ENCODE peak calls at places on chromosome 7, in ten cellular contexts. T is hepatocyte; J is M059J; N is stomach; V is stimulated activated CD8-positive, alpha-beta memory T cell treated with anti-CD3 and anti-CD28 coated beads, Interleukin-15, amount 100 ng/mL, for 24 hours; X is thoracic aorta; M is renal cortical epithelial cell; Z is T-helper 2 cell; H is ACHN; P is lower leg skin. Y is an unnamed sample.

GRCh38 chr7:84237533-84238173 is 43.1 kb upstream of the SEMA3A start:
- DNase-seq in T (no peak), J (peak; percentile 88), N (no peak), V (no peak), X (no peak), M (peak; percentile 84), Z (no peak), H (peak; percentile 25), P (no peak), Y (peak; percentile 87)

GRCh38 chr7:140646931-140647647 is 6.5 kb upstream of the DENND2A start:
- DNase-seq in T (peak; percentile 57), J (peak; percentile 73), N (no peak), V (no peak), X (no peak), M (peak; percentile 48), Z (no peak), H (peak; percentile 83), P (no peak), Y (peak; percentile 56)

GRCh38 chr7:122013070-122013469 is 131.0 kb downstream of the AASS start:
- DNase-seq in T (no peak), J (no peak), N (no peak), V (no peak), X (no peak), M (no peak), Z (no peak), H (no peak), P (no peak), Y (no peak)

GRCh38 chr7:106243893-106244292 is 40.9 kb downstream of the NAMPT start:
- DNase-seq in T (no peak), J (peak; percentile 76), N (no peak), V (no peak), X (no peak), M (no peak), Z (no peak), H (no peak), P (no peak), Y (peak; percentile 27)

GRCh38 chr7:149871576-149871975 is 2.2 kb upstream of the ATP6V0E2 start:
- DNase-seq in T (no peak), J (no peak), N (no peak), V (no peak), X (no peak), M (no peak), Z (no peak), H (no peak), P (peak; percentile 11), Y (no peak)

GRCh38 chr7:158357106-158357897 is 230.3 kb downstream of the PTPRN2 start:
- DNase-seq in T (no peak), J (no peak), N (no peak), V (no peak), X (no peak), M (no peak), Z (no peak), H (no peak), P (no peak), Y (no peak)

GRCh38 chr7:143171697-143172096 is 11.5 kb upstream of the TAS2R39 start:
- DNase-seq in T (no peak), J (no peak), N (no peak), V (no peak), X (no peak), M (peak; percentile 26), Z (no peak), H (peak; percentile 12), P (no peak), Y (peak; percentile 13)

GRCh38 chr7:94547128-94547527 is 37.5 kb downstream of the CASD1 start:
- DNase-seq in T (no peak), J (no peak), N (no peak), V (no peak), X (no peak), M (peak; percentile 23), Z (no peak), H (no peak), P (no peak), Y (no peak)

GRCh38 chr7:22001345-22002004 is 55.8 kb upstream of the CDCA7L start:
- DNase-seq in T (peak; percentile 58), J (peak; percentile 73), N (no peak), V (no peak), X (no peak), M (peak; percentile 68), Z (no peak), H (peak; percentile 76), P (no peak), Y (peak; percentile 73)

GRCh38 chr7:3109516-3109915 is 65.8 kb upstream of the CARD11 start:
- DNase-seq in T (no peak), J (no peak), N (no peak), V (no peak), X (no peak), M (no peak), Z (no peak), H (no peak), P (no peak), Y (no peak)

GRCh38 chr7:143042821-143043271 is 9.3 kb upstream of the OR6V1 start:
- DNase-seq in T (peak; percentile 58), J (no peak), N (no peak), V (no peak), X (no peak), M (no peak), Z (no peak), H (no peak), P (no peak), Y (no peak)

GRCh38 chr7:106504620-106505019 is 156.3 kb downstream of the CCDC71L start:
- DNase-seq in T (no peak), J (peak; percentile 46), N (no peak), V (no peak), X (no peak), M (peak; percentile 11), Z (no peak), H (no peak), P (no peak), Y (no peak)

GRCh38 chr7:3446786-3447185 is 145.7 kb downstream of the SDK1 start:
- DNase-seq in T (no peak), J (no peak), N (no peak), V (no peak), X (no peak), M (no peak), Z (no peak), H (no peak), P (no peak), Y (peak; percentile 16)

GRCh38 chr7:131284702-131285419 is 42.8 kb upstream of the MKLN1 start:
- DNase-seq in T (peak; percentile 17), J (peak; percentile 64), N (peak; percentile 43), V (no peak), X (peak; percentile 47), M (peak; percentile 89), Z (no peak), H (no peak), P (peak; percentile 83), Y (no peak)

GRCh38 chr7:100803398-100804161 is 23.7 kb downstream of the EPHB4 start:
- DNase-seq in T (peak; percentile 90), J (peak; percentile 93), N (peak; percentile 83), V (no peak), X (peak; percentile 50), M (peak; percentile 74), Z (no peak), H (peak; percentile 82), P (peak; percentile 83), Y (peak; percentile 95)

GRCh38 chr7:151691449-151691848 is 171.8 kb upstream of the RHEB start:
- DNase-seq in T (no peak), J (no peak), N (no peak), V (no peak), X (no peak), M (no peak), Z (no peak), H (no peak), P (no peak), Y (no peak)

GRCh38 chr7:3393862-3394261 is 92.8 kb downstream of the SDK1 start:
- DNase-seq in T (no peak), J (no peak), N (no peak), V (no peak), X (no peak), M (no peak), Z (no peak), H (no peak), P (no peak), Y (peak; percentile 24)

GRCh38 chr7:15433154-15433553 is 128.7 kb downstream of the AGMO start:
- DNase-seq in T (no peak), J (no peak), N (no peak), V (no peak), X (no peak), M (no peak), Z (no peak), H (no peak), P (no peak), Y (no peak)

GRCh38 chr7:106023369-106024322 is 60.6 kb downstream of the CDHR3 start:
- DNase-seq in T (no peak), J (no peak), N (no peak), V (no peak), X (no peak), M (no peak), Z (no peak), H (no peak), P (no peak), Y (no peak)

GRCh38 chr7:50781371-50781770 is 1.3 kb downstream of the GRB10 start:
- DNase-seq in T (no peak), J (no peak), N (no peak), V (no peak), X (no peak), M (no peak), Z (no peak), H (no peak), P (no peak), Y (no peak)

GRCh38 chr7:111486472-111487142 is 75.7 kb downstream of the IMMP2L start:
- DNase-seq in T (peak; percentile 65), J (peak; percentile 66), N (no peak), V (no peak), X (no peak), M (peak; percentile 72), Z (no peak), H (peak; percentile 73), P (no peak), Y (peak; percentile 64)

GRCh38 chr7:100949227-100949930 is at the start of gene MUC3A:
- DNase-seq in T (peak; percentile 68), J (no peak), N (peak; percentile 32), V (no peak), X (no peak), M (no peak), Z (no peak), H (no peak), P (no peak), Y (no peak)

Y was measured in MCF 10A.